ENCODE peak calls at places on chromosome 21, in four cellular contexts. S is breast epithelium, B is transverse colon, D is prostate gland. Y is an unnamed sample.
A peak's percentile ranks its signal among the peaks of the same experiment; 100 is the strongest.

GRCh38 chr21:27649746-27650145 is 682.9 kb upstream of the ADAMTS5 start:
- DNase-seq in S (no peak), B (no peak), D (no peak), Y (no peak)

GRCh38 chr21:31670065-31670464 is 10.6 kb downstream of the SOD1 start:
- DNase-seq in S (no peak), B (no peak), D (no peak), Y (no peak)

GRCh38 chr21:39863111-39863510 is 4.1 kb upstream of the PCP4 start:
- DNase-seq in S (no peak), B (peak; percentile 13), D (no peak), Y (no peak)

GRCh38 chr21:24450119-24450518 is 1157.2 kb downstream of the MRPL39 start:
- DNase-seq in S (no peak), B (no peak), D (no peak), Y (no peak)

GRCh38 chr21:41780337-41781046 is 13.6 kb upstream of the RIPK4 start:
- DNase-seq in S (no peak), B (no peak), D (no peak), Y (no peak)

GRCh38 chr21:31136891-31137290 is 98.6 kb upstream of the KRTAP19-8 start:
- DNase-seq in S (no peak), B (no peak), D (no peak), Y (no peak)

GRCh38 chr21:17536381-17536780 is 23.5 kb downstream of the CXADR start:
- DNase-seq in S (no peak), B (no peak), D (no peak), Y (no peak)

GRCh38 chr21:40696246-40696645 is 150.7 kb downstream of the DSCAM start:
- DNase-seq in S (no peak), B (no peak), D (no peak), Y (no peak)

GRCh38 chr21:37257967-37258877 is 8.9 kb downstream of the VPS26C start:
- DNase-seq in S (peak; percentile 37), B (peak; percentile 58), D (peak; percentile 50), Y (peak; percentile 89)

GRCh38 chr21:37072239-37072987 is 458 bp downstream of the PIGP start:
- DNase-seq in S (peak; percentile 75), B (peak; percentile 11), D (peak; percentile 72), Y (peak; percentile 74)

GRCh38 chr21:33948951-33949444 is 33.4 kb upstream of the ATP5PO start:
- DNase-seq in S (no peak), B (no peak), D (no peak), Y (no peak)
- TF ChIP-seq POLR2AphosphoS5 in S (no peak), B (no peak), D (no peak), Y (no peak)

DNA sequence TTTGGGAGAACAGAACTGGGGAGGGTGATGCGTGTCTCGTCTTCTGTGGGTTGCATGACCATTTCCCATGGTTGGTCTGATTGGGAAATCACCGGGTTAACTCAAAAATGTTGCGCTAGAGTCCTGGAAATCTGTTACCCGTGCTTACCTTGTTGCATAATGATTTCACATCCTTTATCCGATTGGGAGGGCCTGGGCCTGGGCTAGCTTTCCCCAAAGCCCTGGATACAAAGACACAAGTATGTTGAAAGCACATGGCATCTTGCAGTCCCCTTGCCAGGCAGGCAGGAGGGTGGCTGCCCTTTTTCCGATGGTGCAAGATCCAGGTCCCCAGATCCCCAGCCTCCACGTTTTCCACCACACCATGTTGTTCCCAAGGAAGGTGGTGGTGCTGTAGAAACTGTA is 582 bp downstream of the TRPM2 start:
- DNase-seq in S (no peak), B (no peak), D (no peak), Y (peak; percentile 37)
- H3K4me3 ChIP-seq in S (peak overlapping the region; percentile 33), B (no peak overlapping the region), D (no peak overlapping the region), Y (peak overlapping the region; percentile 21)

GRCh38 chr21:43347864-43348766 is 78.8 kb downstream of the SIK1 start:
- DNase-seq in S (no peak), B (no peak), D (no peak), Y (no peak)
- H3K4me1 ChIP-seq in S (no peaks in the 10 kb centered on the region), B (peaks cover 17% of the 10 kb centered on the region), D (peaks cover 15% of the 10 kb centered on the region), Y (peaks cover 41% of the 10 kb centered on the region)

GRCh38 chr21:33061233-33061632 is 8.7 kb upstream of the OLIG1 start:
- DNase-seq in S (no peak), B (no peak), D (no peak), Y (no peak)
- TF ChIP-seq POLR2AphosphoS5 in S (no peak), B (no peak), D (no peak), Y (no peak)

GRCh38 chr21:35226960-35227741 is 178.0 kb upstream of the RUNX1 start:
- DNase-seq in S (no peak), B (peak; percentile 39), D (no peak), Y (no peak)
- H3K4me3 ChIP-seq in S (no peak overlapping the region), B (no peak overlapping the region), D (no peak overlapping the region), Y (no peak overlapping the region)